ENCODE peak calls at places on chromosomes 7 and 10, in four cellular contexts. O is neural progenitor cell, J is WTC11, R is heart right ventricle. Y is an unnamed sample.

GRCh38 chr7:1012392-1013095 is 29.6 kb downstream of the CYP2W1 start:
- DNase-seq in O (no peak), J (no peak), R (no peak), Y (no peak)

GRCh38 chr7:42237891-42238531 is 1.0 kb upstream of the GLI3 start:
- DNase-seq in O (peak; percentile 88), J (peak; percentile 79), R (peak; percentile 76), Y (peak; percentile 66)

GRCh38 chr7:112708236-112708635 is 82.0 kb downstream of the TMEM168 start:
- DNase-seq in O (peak; percentile 47), J (no peak), R (no peak), Y (no peak)

GRCh38 chr7:157523766-157524421 is 187.1 kb downstream of the DNAJB6 start:
- DNase-seq in O (no peak), J (no peak), R (no peak), Y (no peak)

GRCh38 chr10:59985639-59986038 is 79.3 kb upstream of the CCDC6 start:
- DNase-seq in O (no peak), J (no peak), R (no peak), Y (no peak)

GRCh38 chr7:90973146-90973545 is 291.1 kb upstream of the FZD1 start:
- DNase-seq in O (no peak), J (no peak), R (no peak), Y (no peak)

GRCh38 chr10:50622497-50623298 is 1.1 kb downstream of the SGMS1 start:
- DNase-seq in O (peak; percentile 67), J (peak; percentile 25), R (peak; percentile 57), Y (peak; percentile 38)

GRCh38 chr7:95304990-95305389 is 19.3 kb downstream of the PON1 start:
- DNase-seq in O (no peak), J (no peak), R (no peak), Y (no peak)

GRCh38 chr7:119935418-119936025 is 337.5 kb upstream of the KCND2 start:
- DNase-seq in O (peak; percentile 60), J (no peak), R (no peak), Y (no peak)

GRCh38 chr7:5507026-5507425 is 83.4 kb upstream of the TNRC18 start:
- DNase-seq in O (no peak), J (no peak), R (no peak), Y (no peak)

GRCh38 chr10:79137404-79137803 is 68.6 kb downstream of the ZMIZ1 start:
- DNase-seq in O (no peak), J (no peak), R (no peak), Y (no peak)

GRCh38 chr10:81814842-81815241 is 60.2 kb upstream of the NRG3 start:
- DNase-seq in O (no peak), J (no peak), R (no peak), Y (no peak)

GRCh38 chr10:1114355-1115261 is 58.4 kb downstream of the WDR37 start:
- DNase-seq in O (peak; percentile 15), J (no peak), R (no peak), Y (no peak)

GRCh38 chr10:1110674-1111119 is 54.5 kb downstream of the WDR37 start:
- DNase-seq in O (no peak), J (no peak), R (no peak), Y (no peak)

GRCh38 chr10:1107004-1107403 is 50.8 kb downstream of the WDR37 start:
- DNase-seq in O (no peak), J (no peak), R (no peak), Y (no peak)

GRCh38 chr10:1107679-1108078 is 51.5 kb downstream of the WDR37 start:
- DNase-seq in O (no peak), J (no peak), R (no peak), Y (no peak)

DNA sequence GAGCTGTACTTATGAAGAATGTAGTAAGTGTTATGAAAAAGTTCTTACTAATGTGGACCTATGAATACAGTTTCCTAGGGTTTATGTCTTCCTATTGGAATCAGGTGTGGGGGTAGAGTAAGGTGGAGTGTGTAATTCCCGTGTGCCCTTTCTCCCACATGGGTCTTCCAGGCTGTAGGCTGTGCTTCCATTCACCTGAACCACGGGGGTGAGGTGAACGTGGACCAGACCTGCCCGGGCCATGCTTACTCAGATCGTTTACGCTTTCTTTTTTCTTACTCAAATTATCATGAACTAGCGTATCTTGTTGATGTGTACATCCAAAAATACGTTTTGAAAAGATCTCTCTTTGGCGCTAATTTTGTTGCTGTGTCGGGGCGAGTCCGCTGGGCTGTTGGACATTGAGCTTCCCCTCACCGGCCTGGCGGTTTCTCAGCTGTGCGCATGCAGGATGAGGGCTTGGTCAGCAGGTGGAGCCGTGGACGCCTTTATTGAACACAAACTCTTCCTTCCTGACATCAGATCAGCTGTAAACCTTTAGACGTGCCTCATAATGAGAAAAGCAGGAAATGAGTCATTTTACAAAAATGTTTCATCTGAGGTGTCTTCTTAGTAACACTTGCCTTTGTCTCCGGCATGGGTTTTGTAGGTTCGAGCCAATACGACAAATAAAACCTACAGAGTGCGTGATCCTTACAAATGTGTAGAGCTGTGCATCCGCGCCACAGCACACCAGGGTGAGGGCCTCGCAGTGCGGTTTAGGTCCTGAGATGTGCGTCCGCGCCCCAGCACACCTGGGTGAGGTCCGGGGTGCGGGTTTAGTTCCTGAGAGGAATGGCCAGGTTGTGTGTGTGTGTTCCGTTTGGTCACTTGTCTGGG is 53.8 kb downstream of the WDR37 start:
- DNase-seq in O (peak; percentile 81), J (peak; percentile 83), R (no peak), Y (peak; percentile 83)
- TF ChIP-seq CTCF in O (peak; percentile 86), J (peak; percentile 51), R (peak; percentile 67), Y (peak; percentile 64)

GRCh38 chr7:146172112-146172511 is 55.5 kb downstream of the CNTNAP2 start:
- DNase-seq in O (no peak), J (no peak), R (no peak), Y (no peak)
- TF ChIP-seq CTCF in O (peak; percentile 18), J (no peak), R (no peak), Y (no peak)

DNA sequence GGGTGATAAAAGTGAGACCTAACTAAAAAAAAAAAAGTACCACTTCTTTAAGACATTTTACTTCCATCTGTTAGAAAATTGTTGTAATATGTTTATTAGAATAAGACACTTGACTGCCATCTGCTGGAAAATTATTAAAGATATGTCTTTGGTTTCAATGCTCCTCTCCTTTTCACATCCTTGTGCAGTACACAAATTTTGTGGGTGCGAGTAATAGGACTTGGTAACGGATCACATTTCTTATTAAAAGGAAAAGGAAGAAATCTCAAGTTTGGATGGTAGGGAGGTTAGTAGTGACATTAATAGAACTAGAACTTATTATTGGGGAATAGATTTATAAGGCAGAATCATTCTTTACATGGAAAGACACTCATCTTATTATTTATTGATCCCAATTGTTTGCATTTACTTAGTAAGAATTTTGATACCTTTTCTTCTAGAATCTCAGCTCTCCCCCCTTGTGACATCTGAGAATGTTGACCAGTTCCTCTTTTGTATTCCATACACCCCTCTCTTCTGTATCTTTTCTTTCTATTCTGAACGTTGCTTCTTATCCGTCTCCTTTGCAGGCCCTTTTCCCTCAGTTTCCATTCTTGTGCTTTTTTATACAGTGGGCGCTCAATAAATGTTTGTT is 43.0 kb upstream of the RPA3 start:
- DNase-seq in O (no peak), J (no peak), R (no peak), Y (no peak)
- TF ChIP-seq CTCF in O (no peak), J (no peak), R (peak; percentile 74), Y (no peak)

DNA sequence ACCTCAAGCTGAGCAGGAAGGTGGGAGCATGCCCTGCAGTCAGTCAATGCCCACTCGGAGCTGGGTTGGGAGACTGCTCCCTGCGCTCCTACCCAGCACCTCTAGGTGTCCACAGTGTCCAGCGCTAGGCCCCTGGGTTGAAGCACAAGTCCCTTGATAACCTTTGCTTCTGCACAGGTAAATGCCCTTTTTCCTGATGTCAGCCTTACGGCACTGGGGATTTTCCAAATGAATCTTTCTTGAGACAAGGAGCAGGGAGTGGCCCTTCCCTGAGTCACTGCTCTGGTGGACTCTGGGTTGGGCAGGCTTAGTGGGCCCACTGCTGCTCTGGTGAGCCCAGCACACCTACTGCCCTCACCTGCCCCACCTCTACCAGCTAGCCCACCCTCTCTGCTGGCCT is 61.9 kb upstream of the OPN4 start:
- DNase-seq in O (peak; percentile 32), J (peak; percentile 35), R (no peak), Y (no peak)
- TF ChIP-seq CTCF in O (peak; percentile 29), J (no peak), R (peak; percentile 30), Y (no peak)

DNA sequence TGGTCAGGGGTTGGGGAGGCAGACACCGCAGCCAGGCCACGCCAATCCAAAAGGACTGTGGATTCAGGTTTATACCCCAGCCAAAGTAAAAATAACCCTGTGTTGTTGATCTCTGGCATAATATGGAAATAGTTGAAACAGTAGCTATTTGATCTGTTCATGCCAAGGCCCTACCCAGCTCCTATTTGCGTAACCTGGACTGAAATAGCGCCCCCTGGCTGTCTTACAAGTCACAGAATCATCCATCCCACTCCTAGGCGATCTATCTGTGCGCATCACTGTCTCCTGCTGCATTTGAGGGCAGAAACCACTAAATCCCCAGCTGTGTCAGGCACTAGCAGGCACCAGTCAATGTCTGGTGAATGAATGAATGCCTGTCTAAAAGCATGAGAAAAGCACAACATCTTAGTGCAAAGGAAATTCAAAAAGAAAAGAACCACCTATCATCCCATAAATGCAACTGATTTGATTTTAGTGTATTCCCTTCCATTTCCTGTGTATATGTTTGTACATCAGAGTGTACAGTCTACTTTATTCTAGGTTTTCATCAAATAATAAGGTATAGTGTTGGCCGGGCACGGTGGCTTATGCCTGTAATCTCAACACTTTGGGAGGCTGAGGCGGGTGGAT is 160.0 kb downstream of the SLIT1 start:
- DNase-seq in O (peak; percentile 82), J (peak; percentile 69), R (no peak), Y (peak; percentile 64)
- TF ChIP-seq CTCF in O (peak; percentile 91), J (peak; percentile 88), R (peak; percentile 72), Y (peak; percentile 90)

GRCh38 chr7:132169730-132170129 is 406.5 kb downstream of the PLXNA4 start:
- DNase-seq in O (no peak), J (peak; percentile 22), R (no peak), Y (no peak)
- TF ChIP-seq CTCF in O (no peak), J (no peak), R (no peak), Y (no peak)

DNA sequence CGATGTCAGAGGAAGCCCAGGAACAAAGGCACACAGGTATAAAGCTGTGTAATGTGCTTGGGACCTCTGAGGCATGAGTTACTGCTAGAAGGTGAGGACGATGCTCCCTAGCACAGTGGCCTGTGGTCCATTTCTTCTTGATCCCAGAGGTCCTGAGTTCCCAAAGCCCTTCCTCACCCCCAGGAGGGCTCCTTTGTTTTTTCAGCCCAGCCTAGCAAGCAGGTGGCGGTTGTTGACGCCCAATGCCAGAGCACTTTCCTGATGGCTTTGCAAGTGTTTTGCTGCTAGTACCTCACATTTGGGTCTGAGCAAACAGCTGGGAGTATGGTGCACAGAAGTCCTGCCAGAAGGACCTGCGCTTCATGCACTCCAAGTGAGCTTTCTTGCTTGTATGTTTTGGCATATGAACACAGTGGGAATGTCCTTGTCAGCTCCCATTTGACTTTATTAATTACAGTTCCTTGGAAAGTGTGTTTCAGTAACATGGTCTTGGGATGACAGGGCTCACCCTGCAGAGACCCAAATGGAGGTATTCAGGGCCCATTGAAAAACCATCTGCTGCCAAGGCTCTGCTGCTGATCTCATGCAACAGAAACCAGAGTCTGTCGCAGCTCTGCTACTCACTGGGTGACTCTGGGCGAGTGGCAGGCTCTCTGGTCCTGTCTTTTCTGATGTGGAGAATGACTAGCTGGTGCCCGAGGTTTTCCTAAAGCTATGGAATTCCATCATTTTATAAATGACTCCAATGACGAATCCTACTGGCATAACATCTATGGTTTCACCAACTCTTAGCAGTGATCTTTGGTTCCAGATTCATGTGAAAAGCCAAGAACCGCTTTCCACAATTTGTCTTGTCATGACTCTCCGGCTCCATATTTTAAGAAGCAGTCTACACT is 134.9 kb downstream of the ARID5B start:
- DNase-seq in O (peak; percentile 12), J (no peak), R (no peak), Y (no peak)
- TF ChIP-seq CTCF in O (no peak), J (no peak), R (no peak), Y (no peak)

Y was measured in endothelial cell.